ENCODE peak calls at places on chromosomes 7 and 10, in eight cellular contexts. One of them, this sample, is unnamed.

GRCh38 chr7:155559519-155560108 is 13.3 kb upstream of the CNPY1 start:
- DNase-seq in ovary: no peak
- DNase-seq in stomach: no peak
- DNase-seq in gastrocnemius medialis: no peak
- DNase-seq in tibial nerve: no peak
- DNase-seq in transverse colon: no peak
- DNase-seq in body of pancreas: no peak
- DNase-seq in adrenal gland: no peak
- DNase-seq in this sample: no peak

GRCh38 chr10:133207627-133208026 is 22.4 kb upstream of the UTF1 start:
- DNase-seq in ovary: no peak
- DNase-seq in stomach: no peak
- DNase-seq in gastrocnemius medialis: no peak
- DNase-seq in tibial nerve: no peak
- DNase-seq in transverse colon: no peak
- DNase-seq in body of pancreas: no peak
- DNase-seq in adrenal gland: no peak
- DNase-seq in this sample: no peak

GRCh38 chr10:116080553-116080952 is 192.5 kb downstream of the GFRA1 start:
- DNase-seq in ovary: no peak
- DNase-seq in stomach: no peak
- DNase-seq in gastrocnemius medialis: no peak
- DNase-seq in tibial nerve: no peak
- DNase-seq in transverse colon: no peak
- DNase-seq in body of pancreas: no peak
- DNase-seq in adrenal gland: no peak
- DNase-seq in this sample: no peak

GRCh38 chr7:134509010-134509409 is 18.4 kb upstream of the AKR1B10 start:
- DNase-seq in ovary: no peak
- DNase-seq in stomach: no peak
- DNase-seq in gastrocnemius medialis: no peak
- DNase-seq in tibial nerve: no peak
- DNase-seq in transverse colon: no peak
- DNase-seq in body of pancreas: no peak
- DNase-seq in adrenal gland: no peak
- DNase-seq in this sample: no peak

GRCh38 chr7:129767120-129768011 is 155.8 kb downstream of the NRF1 start:
- DNase-seq in ovary: no peak
- DNase-seq in stomach: no peak
- DNase-seq in gastrocnemius medialis: no peak
- DNase-seq in tibial nerve: no peak
- DNase-seq in transverse colon: no peak
- DNase-seq in body of pancreas: no peak
- DNase-seq in adrenal gland: no peak
- DNase-seq in this sample: no peak

GRCh38 chr7:79009647-79010046 is 443.8 kb downstream of the MAGI2 start:
- DNase-seq in ovary: no peak
- DNase-seq in stomach: no peak
- DNase-seq in gastrocnemius medialis: no peak
- DNase-seq in tibial nerve: no peak
- DNase-seq in transverse colon: no peak
- DNase-seq in body of pancreas: no peak
- DNase-seq in adrenal gland: no peak
- DNase-seq in this sample: no peak

GRCh38 chr10:77123330-77123729 is 514.3 kb downstream of the KCNMA1 start:
- DNase-seq in ovary: no peak
- DNase-seq in stomach: no peak
- DNase-seq in gastrocnemius medialis: no peak
- DNase-seq in tibial nerve: no peak
- DNase-seq in transverse colon: no peak
- DNase-seq in body of pancreas: no peak
- DNase-seq in adrenal gland: no peak
- DNase-seq in this sample: no peak

GRCh38 chr10:73039635-73040034 is 57.0 kb downstream of the P4HA1 start:
- DNase-seq in ovary: no peak
- DNase-seq in stomach: no peak
- DNase-seq in gastrocnemius medialis: no peak
- DNase-seq in tibial nerve: no peak
- DNase-seq in transverse colon: no peak
- DNase-seq in body of pancreas: no peak
- DNase-seq in adrenal gland: no peak
- DNase-seq in this sample: no peak

GRCh38 chr7:140062118-140062527 is 628 bp downstream of the PARP12 start:
- DNase-seq in ovary: peak; percentile 30
- DNase-seq in stomach: no peak
- DNase-seq in gastrocnemius medialis: no peak
- DNase-seq in tibial nerve: no peak
- DNase-seq in transverse colon: peak; percentile 50
- DNase-seq in body of pancreas: peak; percentile 38
- DNase-seq in adrenal gland: peak; percentile 30
- DNase-seq in this sample: peak; percentile 50

GRCh38 chr10:80462986-80463741 is 9.1 kb downstream of the TSPAN14 start:
- DNase-seq in ovary: no peak
- DNase-seq in stomach: no peak
- DNase-seq in gastrocnemius medialis: no peak
- DNase-seq in tibial nerve: no peak
- DNase-seq in transverse colon: no peak
- DNase-seq in body of pancreas: no peak
- DNase-seq in adrenal gland: no peak
- DNase-seq in this sample: no peak

GRCh38 chr10:1196656-1197055 is 140.5 kb downstream of the WDR37 start:
- DNase-seq in ovary: no peak
- DNase-seq in stomach: no peak
- DNase-seq in gastrocnemius medialis: no peak
- DNase-seq in tibial nerve: no peak
- DNase-seq in transverse colon: no peak
- DNase-seq in body of pancreas: no peak
- DNase-seq in adrenal gland: no peak
- DNase-seq in this sample: no peak

GRCh38 chr10:128137877-128138276 is 11.7 kb upstream of the MKI67 start:
- DNase-seq in ovary: no peak
- DNase-seq in stomach: no peak
- DNase-seq in gastrocnemius medialis: no peak
- DNase-seq in tibial nerve: no peak
- DNase-seq in transverse colon: no peak
- DNase-seq in body of pancreas: no peak
- DNase-seq in adrenal gland: no peak
- DNase-seq in this sample: no peak

GRCh38 chr7:73582664-73583202 is 4.4 kb upstream of the TBL2 start:
- DNase-seq in ovary: no peak
- DNase-seq in stomach: no peak
- DNase-seq in gastrocnemius medialis: no peak
- DNase-seq in tibial nerve: no peak
- DNase-seq in transverse colon: no peak
- DNase-seq in body of pancreas: no peak
- DNase-seq in adrenal gland: no peak
- DNase-seq in this sample: no peak

GRCh38 chr7:112986256-112987031 is 100.2 kb downstream of the GPR85 start:
- DNase-seq in ovary: no peak
- DNase-seq in stomach: no peak
- DNase-seq in gastrocnemius medialis: no peak
- DNase-seq in tibial nerve: no peak
- DNase-seq in transverse colon: no peak
- DNase-seq in body of pancreas: no peak
- DNase-seq in adrenal gland: no peak
- DNase-seq in this sample: no peak

GRCh38 chr7:72283309-72283708 is 128.8 kb downstream of the CALN1 start:
- DNase-seq in ovary: no peak
- DNase-seq in stomach: no peak
- DNase-seq in gastrocnemius medialis: no peak
- DNase-seq in tibial nerve: no peak
- DNase-seq in transverse colon: no peak
- DNase-seq in body of pancreas: no peak
- DNase-seq in adrenal gland: no peak
- DNase-seq in this sample: no peak

GRCh38 chr7:27958933-27959548 is 219.1 kb downstream of the TAX1BP1 start:
- DNase-seq in ovary: no peak
- DNase-seq in stomach: no peak
- DNase-seq in gastrocnemius medialis: no peak
- DNase-seq in tibial nerve: no peak
- DNase-seq in transverse colon: no peak
- DNase-seq in body of pancreas: no peak
- DNase-seq in adrenal gland: no peak
- DNase-seq in this sample: no peak

GRCh38 chr10:106111241-106111640 is 1053.3 kb downstream of the SORCS1 start:
- DNase-seq in ovary: no peak
- DNase-seq in stomach: no peak
- DNase-seq in gastrocnemius medialis: no peak
- DNase-seq in tibial nerve: no peak
- DNase-seq in transverse colon: no peak
- DNase-seq in body of pancreas: no peak
- DNase-seq in adrenal gland: no peak
- DNase-seq in this sample: no peak

GRCh38 chr7:128164955-128165670 is 76.0 kb upstream of the LEP start:
- DNase-seq in ovary: no peak
- DNase-seq in stomach: no peak
- DNase-seq in gastrocnemius medialis: no peak
- DNase-seq in tibial nerve: no peak
- DNase-seq in transverse colon: no peak
- DNase-seq in body of pancreas: no peak
- DNase-seq in adrenal gland: no peak
- DNase-seq in this sample: no peak

GRCh38 chr7:22052221-22052639 is 106.5 kb upstream of the CDCA7L start:
- DNase-seq in ovary: no peak
- DNase-seq in stomach: no peak
- DNase-seq in gastrocnemius medialis: no peak
- DNase-seq in tibial nerve: no peak
- DNase-seq in transverse colon: no peak
- DNase-seq in body of pancreas: no peak
- DNase-seq in adrenal gland: no peak
- DNase-seq in this sample: no peak

GRCh38 chr10:63583909-63584747 is 62.9 kb downstream of the REEP3 start:
- DNase-seq in ovary: no peak
- DNase-seq in stomach: no peak
- DNase-seq in gastrocnemius medialis: no peak
- DNase-seq in tibial nerve: no peak
- DNase-seq in transverse colon: no peak
- DNase-seq in body of pancreas: no peak
- DNase-seq in adrenal gland: no peak
- DNase-seq in this sample: no peak

GRCh38 chr7:79786187-79786586 is 332.7 kb upstream of the MAGI2 start:
- DNase-seq in ovary: no peak
- DNase-seq in stomach: no peak
- DNase-seq in gastrocnemius medialis: no peak
- DNase-seq in tibial nerve: no peak
- DNase-seq in transverse colon: no peak
- DNase-seq in body of pancreas: no peak
- DNase-seq in adrenal gland: no peak
- DNase-seq in this sample: no peak

GRCh38 chr10:102632394-102633062 is 11.8 kb upstream of the TRIM8 start:
- DNase-seq in ovary: peak; percentile 75
- DNase-seq in stomach: no peak
- DNase-seq in gastrocnemius medialis: no peak
- DNase-seq in tibial nerve: no peak
- DNase-seq in transverse colon: no peak
- DNase-seq in body of pancreas: no peak
- DNase-seq in adrenal gland: peak; percentile 57
- DNase-seq in this sample: peak; percentile 15

GRCh38 chr7:140022582-140023211 is 40.1 kb downstream of the PARP12 start:
- DNase-seq in ovary: no peak
- DNase-seq in stomach: no peak
- DNase-seq in gastrocnemius medialis: no peak
- DNase-seq in tibial nerve: no peak
- DNase-seq in transverse colon: no peak
- DNase-seq in body of pancreas: peak; percentile 39
- DNase-seq in adrenal gland: no peak
- DNase-seq in this sample: no peak

GRCh38 chr7:70660154-70660818 is 471.7 kb upstream of the GALNT17 start:
- DNase-seq in ovary: no peak
- DNase-seq in stomach: no peak
- DNase-seq in gastrocnemius medialis: no peak
- DNase-seq in tibial nerve: no peak
- DNase-seq in transverse colon: peak; percentile 29
- DNase-seq in body of pancreas: no peak
- DNase-seq in adrenal gland: no peak
- DNase-seq in this sample: no peak

GRCh38 chr7:12701433-12701832 is 14.0 kb downstream of the ARL4A start:
- DNase-seq in ovary: no peak
- DNase-seq in stomach: no peak
- DNase-seq in gastrocnemius medialis: no peak
- DNase-seq in tibial nerve: no peak
- DNase-seq in transverse colon: no peak
- DNase-seq in body of pancreas: no peak
- DNase-seq in adrenal gland: no peak
- DNase-seq in this sample: peak; percentile 50

DNA sequence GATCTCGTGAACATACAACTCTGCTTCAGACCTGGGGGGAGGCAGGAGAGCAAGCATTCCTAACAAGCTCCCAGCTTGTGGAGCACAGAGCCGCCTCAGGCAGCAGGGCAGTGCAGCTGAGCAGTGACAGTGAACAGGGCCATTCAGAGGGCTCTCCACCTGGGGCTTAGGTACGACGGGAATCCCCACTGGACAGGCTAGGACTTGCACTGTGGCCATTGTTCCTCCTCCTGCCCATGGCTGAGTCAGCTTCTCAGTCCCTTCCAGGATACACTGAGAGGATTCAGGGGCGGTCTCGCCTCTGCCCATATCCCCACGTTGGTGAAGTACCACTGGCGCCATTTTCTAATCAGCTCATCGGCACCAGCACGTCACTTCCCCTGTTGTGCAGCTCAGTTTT is 71.1 kb downstream of the FIGNL1 start:
- DNase-seq in ovary: no peak
- DNase-seq in stomach: no peak
- DNase-seq in gastrocnemius medialis: no peak
- DNase-seq in tibial nerve: no peak
- DNase-seq in transverse colon: no peak
- DNase-seq in body of pancreas: no peak
- DNase-seq in adrenal gland: no peak
- DNase-seq in this sample: no peak
- TF ChIP-seq POLR2A in ovary: no peak
- TF ChIP-seq POLR2A in stomach: no peak
- TF ChIP-seq POLR2A in gastrocnemius medialis: no peak
- TF ChIP-seq POLR2A in tibial nerve: no peak
- TF ChIP-seq POLR2A in transverse colon: no peak
- TF ChIP-seq POLR2A in body of pancreas: no peak
- TF ChIP-seq POLR2A in adrenal gland: no peak
- TF ChIP-seq POLR2A in this sample: no peak

GRCh38 chr10:5684318-5684970 is at the start of gene TASOR2:
- DNase-seq in ovary: peak; percentile 98
- DNase-seq in stomach: peak; percentile 98
- DNase-seq in gastrocnemius medialis: peak; percentile 95
- DNase-seq in tibial nerve: peak; percentile 89
- DNase-seq in transverse colon: peak; percentile 99
- DNase-seq in body of pancreas: peak; percentile 98
- DNase-seq in adrenal gland: peak; percentile 98
- DNase-seq in this sample: peak; percentile 98
- TF ChIP-seq POLR2A in ovary: peak; percentile 20
- TF ChIP-seq POLR2A in stomach: no peak
- TF ChIP-seq POLR2A in gastrocnemius medialis: peak; percentile 79
- TF ChIP-seq POLR2A in tibial nerve: peak; percentile 35
- TF ChIP-seq POLR2A in transverse colon: peak; percentile 57
- TF ChIP-seq POLR2A in body of pancreas: peak; percentile 67
- TF ChIP-seq POLR2A in adrenal gland: no peak
- TF ChIP-seq POLR2A in this sample: peak; percentile 77

GRCh38 chr10:34899161-34899560 is 84.1 kb upstream of the PARD3 start:
- DNase-seq in ovary: no peak
- DNase-seq in stomach: no peak
- DNase-seq in gastrocnemius medialis: no peak
- DNase-seq in tibial nerve: no peak
- DNase-seq in transverse colon: no peak
- DNase-seq in body of pancreas: no peak
- DNase-seq in adrenal gland: no peak
- DNase-seq in this sample: no peak
- TF ChIP-seq POLR2A in ovary: no peak
- TF ChIP-seq POLR2A in stomach: no peak
- TF ChIP-seq POLR2A in gastrocnemius medialis: no peak
- TF ChIP-seq POLR2A in tibial nerve: no peak
- TF ChIP-seq POLR2A in transverse colon: no peak
- TF ChIP-seq POLR2A in body of pancreas: no peak
- TF ChIP-seq POLR2A in adrenal gland: no peak
- TF ChIP-seq POLR2A in this sample: no peak

GRCh38 chr7:14858410-14858809 is 44.1 kb downstream of the DGKB start:
- DNase-seq in ovary: no peak
- DNase-seq in stomach: no peak
- DNase-seq in gastrocnemius medialis: no peak
- DNase-seq in tibial nerve: no peak
- DNase-seq in transverse colon: no peak
- DNase-seq in body of pancreas: no peak
- DNase-seq in adrenal gland: no peak
- DNase-seq in this sample: no peak
- TF ChIP-seq POLR2A in ovary: no peak
- TF ChIP-seq POLR2A in stomach: no peak
- TF ChIP-seq POLR2A in gastrocnemius medialis: no peak
- TF ChIP-seq POLR2A in tibial nerve: no peak
- TF ChIP-seq POLR2A in transverse colon: no peak
- TF ChIP-seq POLR2A in body of pancreas: no peak
- TF ChIP-seq POLR2A in adrenal gland: no peak
- TF ChIP-seq POLR2A in this sample: no peak